ENCODE peak calls at places on chromosome 14, in five cellular contexts. K, F, M, U and C are unnamed samples.
A peak's percentile ranks its signal among the peaks of the same experiment; 100 is the strongest.

GRCh38 chr14:56004807-56005579 is 113.2 kb upstream of the PELI2 start:
- DNase-seq in K (peak; percentile 90), F (peak; percentile 44), M (peak; percentile 41), U (peak; percentile 69), C (no peak)

GRCh38 chr14:69999246-69999645 is 120.0 kb downstream of the SMOC1 start:
- DNase-seq in K (peak; percentile 90), F (no peak), M (peak; percentile 76), U (no peak), C (peak; percentile 99)

GRCh38 chr14:57009585-57010515 is 199.6 kb upstream of the OTX2 start:
- DNase-seq in K (no peak), F (no peak), M (no peak), U (no peak), C (peak; percentile 1)

GRCh38 chr14:68297011-68297410 is 477.4 kb downstream of the RAD51B start:
- DNase-seq in K (no peak), F (no peak), M (no peak), U (no peak), C (no peak)

GRCh38 chr14:91070572-91070971 is 10.1 kb upstream of the RPS6KA5 start:
- DNase-seq in K (no peak), F (no peak), M (no peak), U (no peak), C (no peak)

GRCh38 chr14:74380845-74381244 is 32.6 kb downstream of the VRTN start:
- DNase-seq in K (no peak), F (no peak), M (no peak), U (no peak), C (no peak)

GRCh38 chr14:99324291-99324690 is 52.3 kb upstream of the BCL11B start:
- DNase-seq in K (no peak), F (no peak), M (no peak), U (no peak), C (no peak)

GRCh38 chr14:70873627-70874026 is 33.6 kb upstream of the PCNX1 start:
- DNase-seq in K (no peak), F (no peak), M (no peak), U (peak; percentile 54), C (no peak)

GRCh38 chr14:46063872-46064271 is 587.7 kb downstream of the RPL10L start:
- DNase-seq in K (no peak), F (peak; percentile 15), M (peak; percentile 6), U (no peak), C (no peak)

GRCh38 chr14:104405566-104406226 is 173.9 kb upstream of the C14orf180 start:
- DNase-seq in K (no peak), F (no peak), M (no peak), U (no peak), C (no peak)

GRCh38 chr14:71714225-71714624 is 218.0 kb upstream of the RGS6 start:
- DNase-seq in K (peak; percentile 95), F (no peak), M (no peak), U (no peak), C (peak; percentile 34)

DNA sequence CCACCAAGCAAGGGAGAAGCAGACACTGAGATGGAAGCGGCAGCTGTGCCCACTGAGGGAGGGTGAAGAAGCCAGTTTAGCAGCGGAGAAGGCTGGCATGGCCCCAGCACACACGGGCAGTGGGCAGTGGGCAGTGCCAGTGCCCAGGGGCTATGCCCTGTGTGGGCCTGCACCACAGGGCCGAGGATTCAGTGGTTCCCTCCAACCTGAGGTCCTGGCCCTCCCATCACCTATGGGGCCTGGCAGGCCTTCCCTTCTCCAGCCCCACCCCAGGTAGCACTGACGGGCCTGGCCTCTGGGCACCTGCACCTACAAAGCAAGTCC is 81.1 kb downstream of the ITPK1 start:
- DNase-seq in K (no peak), F (no peak), M (no peak), U (no peak), C (no peak)
- TF ChIP-seq CTCF in K (no peak), F (no peak), M (no peak), U (no peak), C (no peak)

GRCh38 chr14:59296508-59296907 is 108.0 kb downstream of the DAAM1 start:
- DNase-seq in K (no peak), F (no peak), M (no peak), U (no peak), C (no peak)
- TF ChIP-seq CTCF in K (no peak), F (no peak), M (no peak), U (no peak), C (no peak)

DNA sequence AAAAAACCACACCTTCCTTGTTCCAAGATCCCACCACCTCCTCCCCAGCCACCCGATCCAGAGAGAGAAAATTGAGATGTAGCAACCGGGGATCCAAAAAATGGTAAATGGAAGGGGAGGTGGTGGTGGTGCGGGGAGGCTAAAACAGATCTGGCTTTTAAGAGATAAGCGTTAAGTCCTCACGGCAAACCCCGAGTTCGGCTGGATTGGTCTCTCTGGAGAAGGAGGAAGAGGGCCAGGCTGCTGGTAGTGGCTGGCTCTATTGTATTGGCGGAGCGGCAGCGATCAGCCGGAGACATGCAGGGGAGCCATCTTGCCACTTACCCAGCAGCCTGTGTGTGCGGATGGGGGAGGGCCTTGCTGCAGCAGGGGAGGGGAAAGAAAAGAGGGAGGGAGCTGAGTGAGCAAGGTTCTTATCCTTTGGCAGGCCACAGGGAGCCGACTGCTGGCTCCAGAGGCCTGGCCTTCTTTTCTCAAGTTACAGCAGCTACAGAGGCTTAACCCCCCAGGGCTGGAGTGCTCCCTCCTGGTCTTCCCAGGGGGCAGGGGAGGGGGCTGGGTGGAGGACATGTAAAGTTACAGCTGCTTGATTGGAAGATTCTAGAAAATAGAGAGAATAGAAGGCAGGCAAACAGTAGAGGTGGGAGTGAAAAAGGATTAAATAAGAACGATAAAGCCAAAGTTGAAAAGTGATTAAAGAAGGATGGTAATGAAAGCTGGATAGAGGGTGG is 14.1 kb upstream of the CDH24 start:
- DNase-seq in K (peak; percentile 93), F (peak; percentile 94), M (peak; percentile 88), U (peak; percentile 89), C (peak; percentile 79)
- TF ChIP-seq CTCF in K (no peak), F (no peak), M (no peak), U (no peak), C (peak; percentile 10)

GRCh38 chr14:53183611-53184010 is 30.5 kb upstream of the DDHD1 start:
- DNase-seq in K (peak; percentile 22), F (no peak), M (no peak), U (no peak), C (peak; percentile 8)

GRCh38 chr14:53180272-53181221 is 27.4 kb upstream of the DDHD1 start:
- DNase-seq in K (no peak), F (peak; percentile 91), M (no peak), U (peak; percentile 86), C (no peak)

GRCh38 chr14:53186532-53186931 is 33.4 kb upstream of the DDHD1 start:
- DNase-seq in K (no peak), F (no peak), M (no peak), U (no peak), C (no peak)

GRCh38 chr14:53187921-53188463 is 34.9 kb upstream of the DDHD1 start:
- DNase-seq in K (no peak), F (no peak), M (no peak), U (no peak), C (peak; percentile 82)

DNA sequence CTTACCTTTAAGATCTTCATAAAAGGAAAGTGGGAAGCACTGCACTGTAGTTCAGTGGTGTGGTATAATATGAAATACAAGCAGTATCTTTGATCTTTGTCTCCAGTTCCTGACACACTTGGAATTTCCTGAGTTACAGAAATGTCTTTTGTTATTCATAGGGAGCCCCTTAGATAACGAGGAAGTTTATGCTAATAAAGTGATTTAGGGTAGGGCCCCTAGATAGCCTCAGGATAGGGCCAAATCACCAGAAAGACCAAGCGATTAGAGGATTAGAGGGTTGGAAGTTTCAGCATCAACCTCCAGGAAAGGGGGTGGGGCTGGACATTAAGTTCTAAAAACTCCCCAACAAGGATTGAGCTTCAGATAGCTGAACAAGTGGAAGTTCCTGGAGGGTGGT is 29.9 kb upstream of the DDHD1 start:
- DNase-seq in K (no peak), F (no peak), M (no peak), U (no peak), C (no peak)
- TF ChIP-seq CTCF in K (no peak), F (no peak), M (no peak), U (no peak), C (no peak)

GRCh38 chr14:76710093-76711010 is 50.9 kb upstream of the VASH1 start:
- DNase-seq in K (peak; percentile 16), F (peak; percentile 66), M (peak; percentile 34), U (peak; percentile 52), C (no peak)

GRCh38 chr14:76706811-76707210 is 54.5 kb upstream of the VASH1 start:
- DNase-seq in K (no peak), F (no peak), M (no peak), U (no peak), C (no peak)

GRCh38 chr14:76705214-76705613 is 56.1 kb upstream of the VASH1 start:
- DNase-seq in K (no peak), F (no peak), M (peak; percentile 15), U (no peak), C (no peak)

GRCh38 chr14:76708028-76708427 is 53.2 kb upstream of the VASH1 start:
- DNase-seq in K (no peak), F (no peak), M (no peak), U (no peak), C (no peak)

GRCh38 chr14:76708771-76709170 is 52.5 kb upstream of the VASH1 start:
- DNase-seq in K (no peak), F (no peak), M (peak; percentile 20), U (no peak), C (no peak)
- TF ChIP-seq CTCF in K (no peak), F (no peak), M (no peak), U (no peak), C (no peak)

DNA sequence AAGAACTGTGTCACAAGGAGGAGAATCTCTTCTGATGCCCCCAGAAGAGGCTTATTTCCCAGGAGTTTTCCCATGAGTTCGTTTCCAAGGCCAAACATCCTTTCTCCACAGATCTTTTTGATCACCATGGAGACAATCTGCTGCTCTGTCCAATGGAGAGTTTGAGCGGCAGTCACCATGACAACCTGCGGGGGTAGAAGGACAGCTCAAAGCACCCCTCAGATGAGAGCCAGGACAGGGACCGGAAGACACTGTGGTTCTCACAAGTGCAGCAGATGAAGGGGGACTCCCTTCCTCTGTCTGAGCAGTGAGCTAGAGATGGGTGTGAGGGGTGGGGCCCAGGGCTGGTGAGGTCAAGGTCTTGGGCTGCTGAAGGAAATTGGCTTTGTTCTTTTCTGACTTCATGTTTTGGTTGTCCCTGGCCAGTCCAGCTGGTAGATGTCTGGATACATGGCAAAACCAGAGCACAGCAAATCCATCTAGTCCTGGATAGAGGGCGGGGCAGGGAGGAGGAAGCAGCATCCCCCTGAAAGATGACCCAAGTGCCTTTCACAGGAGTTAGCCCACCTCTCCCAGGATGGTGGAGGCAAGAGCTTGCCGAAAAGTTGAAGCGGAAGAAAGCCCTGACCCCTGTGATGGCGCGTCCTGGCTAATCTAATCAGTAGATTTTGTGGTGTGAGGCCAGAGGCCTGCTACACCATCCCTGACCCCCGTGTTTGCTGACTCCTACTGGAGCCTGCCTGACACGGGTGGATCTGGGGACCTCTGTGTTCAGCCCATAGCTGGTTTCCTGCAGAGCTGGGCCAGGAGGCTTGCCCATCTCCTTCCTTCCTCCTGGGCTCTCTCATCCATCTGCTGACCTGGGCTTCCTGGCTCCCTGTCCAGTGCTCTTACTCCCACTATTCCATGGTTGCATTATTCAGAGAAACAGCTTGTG is 24.4 kb downstream of the DHRS2 start:
- DNase-seq in K (no peak), F (no peak), M (no peak), U (peak; percentile 71), C (no peak)
- TF ChIP-seq CTCF in K (no peak), F (no peak), M (no peak), U (no peak), C (no peak)